ENCODE peak calls at places on chromosome 2, in eight cellular contexts. V is GM12878, I is upper lobe of left lung, H is H1, G is ovary, S is heart left ventricle, X is NB4, Z is tibial nerve. F is an unnamed sample.

GRCh38 chr2:216740557-216741222 is 45.3 kb upstream of the IGFBP5 start:
- DNase-seq in V (no peak), I (no peak), H (no peak), G (peak), S (peak), X (no peak), Z (no peak), F (no peak)

GRCh38 chr2:211033765-211034164 is 477.4 kb downstream of the CPS1 start:
- DNase-seq in V (no peak), I (no peak), H (no peak), G (no peak), S (no peak), X (peak), Z (no peak), F (no peak)

GRCh38 chr2:88885679-88886402 is 194.4 kb downstream of the RPIA start:
- DNase-seq in V (no peak), I (no peak), H (no peak), G (no peak), S (no peak), X (no peak), Z (no peak), F (no peak)

GRCh38 chr2:15809504-15809903 is 130.8 kb upstream of the MYCN start:
- DNase-seq in V (no peak), I (no peak), H (no peak), G (no peak), S (no peak), X (no peak), Z (no peak), F (no peak)

GRCh38 chr2:218229239-218229638 is 12.2 kb downstream of the ARPC2 start:
- DNase-seq in V (peak), I (no peak), H (no peak), G (no peak), S (no peak), X (peak), Z (no peak), F (no peak)

GRCh38 chr2:54716375-54716774 is 7.1 kb upstream of the EML6 start:
- DNase-seq in V (no peak), I (no peak), H (no peak), G (no peak), S (no peak), X (no peak), Z (no peak), F (no peak)

GRCh38 chr2:85251070-85251616 is 76.6 kb downstream of the TGOLN2 start:
- DNase-seq in V (no peak), I (no peak), H (no peak), G (no peak), S (no peak), X (no peak), Z (no peak), F (no peak)

GRCh38 chr2:69993708-69994107 is 32.3 kb upstream of the ASPRV1 start:
- DNase-seq in V (no peak), I (no peak), H (no peak), G (peak), S (no peak), X (no peak), Z (no peak), F (no peak)

GRCh38 chr2:70443078-70443465 is 110.6 kb downstream of the TGFA start:
- DNase-seq in V (no peak), I (no peak), H (no peak), G (no peak), S (no peak), X (no peak), Z (no peak), F (no peak)

GRCh38 chr2:38653715-38654494 is 12.0 kb upstream of the GALM start:
- DNase-seq in V (peak), I (no peak), H (no peak), G (no peak), S (no peak), X (peak), Z (no peak), F (peak)

GRCh38 chr2:150477347-150477746 is 10.1 kb downstream of the RND3 start:
- DNase-seq in V (no peak), I (no peak), H (no peak), G (no peak), S (no peak), X (no peak), Z (no peak), F (no peak)

GRCh38 chr2:19576411-19576810 is 218.0 kb upstream of the OSR1 start:
- DNase-seq in V (no peak), I (no peak), H (no peak), G (no peak), S (no peak), X (no peak), Z (no peak), F (no peak)

GRCh38 chr2:184683923-184684322 is 85.6 kb downstream of the ZNF804A start:
- DNase-seq in V (no peak), I (no peak), H (no peak), G (no peak), S (no peak), X (no peak), Z (no peak), F (no peak)

GRCh38 chr2:75787532-75788132 is 76.9 kb upstream of the GCFC2 start:
- DNase-seq in V (no peak), I (no peak), H (no peak), G (no peak), S (no peak), X (peak), Z (no peak), F (no peak)

GRCh38 chr2:24182507-24182906 is 7.7 kb downstream of the FAM228A start:
- DNase-seq in V (no peak), I (no peak), H (no peak), G (no peak), S (no peak), X (no peak), Z (no peak), F (no peak)

GRCh38 chr2:119319593-119319992 is 47.0 kb downstream of the C2orf76 start:
- DNase-seq in V (no peak), I (no peak), H (no peak), G (no peak), S (no peak), X (no peak), Z (no peak), F (no peak)
- TF ChIP-seq CTCF in V (no peak), I (no peak), H (no peak), G (no peak), S (no peak), X (no peak), Z (no peak), F (no peak)

DNA sequence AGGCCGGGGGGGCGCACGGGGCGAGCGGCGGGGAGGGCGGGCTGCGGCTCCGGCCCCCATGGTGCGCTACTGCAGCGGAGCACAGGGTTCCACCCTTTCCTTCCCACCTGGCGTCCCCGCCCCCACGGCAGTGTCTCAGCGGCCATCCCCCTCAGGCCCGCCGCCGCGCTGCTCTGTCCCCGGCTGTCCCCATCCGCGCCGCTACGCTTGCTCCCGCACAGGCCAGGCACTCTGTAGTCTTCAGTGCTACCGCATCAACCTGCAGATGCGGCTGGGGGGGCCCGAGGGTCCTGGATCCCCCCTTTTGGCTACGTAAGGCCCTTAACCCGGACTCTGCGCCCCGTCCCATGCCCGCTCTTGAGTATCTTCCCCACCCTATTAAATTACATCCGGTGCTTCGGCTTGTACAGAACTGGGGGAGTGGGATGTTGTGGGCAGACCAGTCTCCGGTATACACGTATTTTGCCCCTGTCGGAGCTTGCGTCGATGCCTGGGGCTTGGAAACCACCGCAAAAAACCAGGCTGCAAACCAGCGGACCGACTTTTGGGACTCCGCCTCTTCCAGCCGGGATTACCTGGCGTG is 598 bp upstream of the WBP1 start:
- DNase-seq in V (no peak), I (peak), H (no peak), G (peak), S (peak), X (peak), Z (no peak), F (peak)
- TF ChIP-seq POLR2A in V (peak), I (peak), H (peak), G (peak), S (peak), X (peak), Z (peak), F (no peak)

DNA sequence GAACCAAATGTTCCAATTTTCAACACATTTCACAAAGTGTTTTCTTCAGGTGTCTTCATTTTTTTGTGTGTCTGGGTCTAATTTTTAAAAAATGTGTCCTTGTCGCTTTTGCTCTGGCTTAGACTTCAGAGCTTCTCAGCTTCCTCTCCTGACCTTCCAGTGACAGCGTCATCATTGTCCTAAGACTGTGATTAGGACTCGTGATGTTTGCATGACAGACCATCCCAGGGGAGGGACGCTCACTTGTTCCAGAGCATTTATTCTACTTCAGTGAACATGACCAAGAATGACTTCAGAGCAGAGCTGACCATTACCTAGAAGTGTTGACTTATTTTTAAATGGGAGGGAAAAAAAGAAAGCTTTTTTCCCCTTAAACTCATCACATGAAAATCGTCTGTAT is 591.9 kb downstream of the IRS1 start:
- DNase-seq in V (no peak), I (no peak), H (no peak), G (no peak), S (peak), X (no peak), Z (no peak), F (no peak)
- H3K4me3 ChIP-seq in V (no peak), I (no peak), H (no peak), G (no peak), S (no peak), X (no peak), Z (no peak), F (no peak)

GRCh38 chr2:105339414-105339813 is 2.1 kb downstream of the C2orf49 start:
- DNase-seq in V (no peak), I (no peak), H (no peak), G (no peak), S (no peak), X (no peak), Z (no peak), F (no peak)

DNA sequence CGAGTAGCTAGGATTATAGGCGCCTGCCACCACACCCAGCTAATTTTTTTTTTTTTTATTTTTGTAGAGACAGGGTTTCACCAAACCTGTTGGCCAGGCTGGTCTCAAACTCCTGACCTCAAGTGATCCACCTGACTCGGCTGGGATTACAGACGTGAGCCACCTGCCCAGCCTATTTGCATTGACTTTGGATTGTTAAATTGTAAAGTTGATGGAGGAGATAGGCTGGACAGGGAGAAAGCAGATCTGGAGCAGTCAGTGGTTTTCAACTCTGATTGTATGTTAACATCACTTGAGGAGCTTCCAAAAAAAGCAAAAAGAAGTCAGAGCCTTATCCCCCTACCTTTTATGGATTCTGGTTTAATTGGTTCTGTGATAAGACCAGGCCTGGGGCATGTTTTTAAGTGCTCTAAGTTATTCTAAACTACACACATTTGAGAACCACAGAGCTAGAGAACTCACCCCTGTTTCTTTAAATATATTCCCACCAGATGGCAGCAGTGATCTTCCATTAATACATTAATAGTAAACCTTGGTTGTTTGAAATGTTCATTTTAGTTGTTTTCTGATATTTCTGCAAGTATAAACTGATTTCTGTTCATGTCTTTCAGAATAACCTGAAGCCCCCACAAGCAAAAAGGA is 7.5 kb downstream of the C2orf49 start:
- DNase-seq in V (no peak), I (no peak), H (no peak), G (no peak), S (no peak), X (peak), Z (peak), F (no peak)
- TF ChIP-seq CTCF in V (no peak), I (no peak), H (no peak), G (peak), S (peak), X (peak), Z (peak), F (no peak)

GRCh38 chr2:231612199-231613053 is 19.8 kb downstream of the TEX44 start:
- DNase-seq in V (peak), I (peak), H (no peak), G (peak), S (peak), X (peak), Z (peak), F (peak)
- TF ChIP-seq POLR2A in V (peak), I (no peak), H (peak), G (no peak), S (no peak), X (peak), Z (no peak), F (no peak)